ENCODE peak calls at places on chromosomes 2 and 18, in nine cellular contexts. K is lung, C is ovary, P is H1, E is bronchial epithelial cell, G is GM23338, U is HAP-1, B is HL-60, W is SJCRH30. M is an unnamed sample.

GRCh38 chr18:79494936-79495335 is 99.2 kb downstream of the NFATC1 start:
- DNase-seq in C (peak; percentile 8), K (no peak), B (no peak), G (no peak), E (no peak), U (no peak), P (no peak), W (no peak), M (no peak)

GRCh38 chr2:65656152-65656718 is 223.8 kb upstream of the SPRED2 start:
- DNase-seq in P (no peak), K (no peak), C (no peak), G (no peak), E (no peak), W (no peak), U (no peak), B (no peak), M (no peak)

GRCh38 chr2:106104332-106105062 is 89.6 kb downstream of the UXS1 start:
- DNase-seq in E (peak; percentile 61), B (peak; percentile 57), G (peak; percentile 84), C (peak; percentile 42), W (peak; percentile 78), K (peak; percentile 56), P (peak; percentile 67), U (peak; percentile 47), M (peak; percentile 61)

GRCh38 chr18:61892683-61893303 is at the start of gene RNF152:
- DNase-seq in W (no peak), C (peak; percentile 43), G (peak; percentile 71), U (peak; percentile 54), P (peak; percentile 64), E (peak; percentile 18), K (peak; percentile 36), B (no peak), M (no peak)

GRCh38 chr2:180124273-180124881 is 117.3 kb upstream of the CWC22 start:
- DNase-seq in P (no peak), W (peak; percentile 86), G (peak; percentile 70), E (peak; percentile 64), U (peak; percentile 75), K (no peak), B (peak; percentile 14), C (no peak), M (peak; percentile 52)

GRCh38 chr2:236207472-236207871 is 39.3 kb upstream of the GBX2 start:
- DNase-seq in P (peak; percentile 34), C (no peak), W (no peak), E (no peak), B (no peak), G (no peak), K (no peak), U (no peak), M (no peak)

GRCh38 chr2:229348135-229348534 is 77.0 kb upstream of the PID1 start:
- DNase-seq in W (no peak), G (no peak), E (no peak), U (no peak), P (no peak), B (no peak), C (no peak), K (no peak), M (no peak)

GRCh38 chr2:27255187-27255586 is 7.7 kb downstream of the SLC30A3 start:
- DNase-seq in P (no peak), U (no peak), K (no peak), W (no peak), C (no peak), B (no peak), G (no peak), E (no peak), M (no peak)

GRCh38 chr18:58661423-58661822 is 9.8 kb upstream of the MALT1 start:
- DNase-seq in W (no peak), P (peak; percentile 37), C (no peak), E (no peak), G (peak; percentile 24), B (no peak), K (no peak), U (no peak), M (no peak)

GRCh38 chr2:160407393-160408204 is 86.0 kb downstream of the RBMS1 start:
- DNase-seq in B (peak; percentile 63), W (peak; percentile 60), K (peak; percentile 54), G (peak; percentile 88), C (peak; percentile 72), U (peak; percentile 30), P (peak; percentile 75), E (no peak), M (no peak)

GRCh38 chr2:96152301-96153165 is 7.3 kb upstream of the DUSP2 start:
- DNase-seq in C (no peak), G (no peak), P (no peak), E (no peak), U (no peak), B (no peak), W (peak; percentile 64), K (no peak), M (no peak)

GRCh38 chr2:54041135-54041534 is 70.3 kb upstream of the PSME4 start:
- DNase-seq in P (no peak), B (no peak), U (no peak), K (no peak), G (no peak), W (no peak), C (no peak), E (peak; percentile 88), M (no peak)

GRCh38 chr2:3505771-3506170 is 13.6 kb downstream of the ADI1 start:
- DNase-seq in K (no peak), U (no peak), P (no peak), B (no peak), C (no peak), G (no peak), W (peak; percentile 93), E (no peak), M (no peak)

GRCh38 chr2:234795272-234795920 is 156.4 kb upstream of the SH3BP4 start:
- DNase-seq in G (no peak), B (no peak), U (no peak), P (no peak), W (no peak), C (no peak), E (no peak), K (no peak), M (no peak)

GRCh38 chr2:173553589-173553988 is 198.9 kb downstream of the CDCA7 start:
- DNase-seq in G (no peak), K (no peak), P (no peak), E (no peak), C (no peak), W (no peak), U (no peak), B (no peak), M (no peak)

GRCh38 chr18:61750840-61751668 is 141.8 kb downstream of the RNF152 start:
- DNase-seq in K (no peak), G (no peak), W (no peak), P (no peak), U (no peak), B (no peak), C (no peak), E (no peak), M (no peak)

GRCh38 chr2:152508446-152508845 is 173.5 kb downstream of the FMNL2 start:
- DNase-seq in K (no peak), B (no peak), E (peak; percentile 39), W (peak; percentile 50), U (peak; percentile 21), C (no peak), G (no peak), P (no peak), M (no peak)

GRCh38 chr2:39491653-39492052 is 54.6 kb upstream of the MAP4K3 start:
- DNase-seq in K (no peak), C (no peak), U (no peak), G (no peak), P (no peak), W (no peak), E (no peak), B (no peak), M (no peak)

GRCh38 chr2:19529663-19530062 is 171.2 kb upstream of the OSR1 start:
- DNase-seq in B (no peak), E (no peak), C (no peak), W (no peak), K (no peak), G (no peak), U (no peak), P (no peak), M (no peak)

GRCh38 chr18:10033038-10033437 is 119.2 kb downstream of the VAPA start:
- DNase-seq in C (no peak), K (no peak), G (no peak), W (no peak), E (no peak), B (no peak), U (no peak), P (no peak), M (no peak)
- H3K4me3 ChIP-seq in C (no peak overlapping the region), K (no peak overlapping the region), G (peak overlapping the region; percentile 53), W (no peak overlapping the region), E (no peak overlapping the region), B (no peak overlapping the region), U (no peak overlapping the region), P (peak overlapping the region; percentile 50), M (no peak overlapping the region)

GRCh38 chr2:219662566-219662965 is 35.1 kb downstream of the SLC4A3 start:
- DNase-seq in W (no peak), C (no peak), P (no peak), K (no peak), G (peak; percentile 78), U (no peak), B (no peak), E (no peak), M (no peak)
- H3K4me3 ChIP-seq in W (no peak overlapping the region), C (no peak overlapping the region), P (no peak overlapping the region), K (no peak overlapping the region), G (no peak overlapping the region), U (no peak overlapping the region), B (no peak overlapping the region), E (no peak overlapping the region), M (no peak overlapping the region)

GRCh38 chr2:113278812-113279139 is at the start of gene PAX8:
- DNase-seq in K (no peak), W (no peak), B (no peak), C (no peak), G (peak; percentile 48), E (no peak), P (no peak), U (no peak), M (no peak)

GRCh38 chr2:113278073-113278811 is 479 bp downstream of the PAX8 start:
- DNase-seq in G (peak; percentile 55), B (no peak), U (no peak), P (peak; percentile 62), K (no peak), W (no peak), E (no peak), C (no peak), M (no peak)

GRCh38 chr2:113276906-113277425 is 1.8 kb downstream of the PAX8 start:
- DNase-seq in B (no peak), K (no peak), U (no peak), W (no peak), G (peak; percentile 80), P (peak; percentile 88), E (no peak), C (no peak), M (no peak)

GRCh38 chr2:113276216-113276905 is 2.4 kb downstream of the PAX8 start:
- DNase-seq in W (no peak), B (no peak), G (peak; percentile 17), P (no peak), K (no peak), E (no peak), C (no peak), U (no peak), M (no peak)

GRCh38 chr2:113277474-113278072 is 1.1 kb downstream of the PAX8 start:
- DNase-seq in C (no peak), U (no peak), P (no peak), B (no peak), E (no peak), G (peak; percentile 60), K (no peak), W (no peak), M (no peak)
- H3K4me3 ChIP-seq in C (no peak overlapping the region), U (no peak overlapping the region), P (peak overlapping the region; percentile 65), B (no peak overlapping the region), E (no peak overlapping the region), G (peak overlapping the region; percentile 70), K (no peak overlapping the region), W (no peak overlapping the region), M (no peak overlapping the region)

GRCh38 chr2:237674731-237675276 is 47.4 kb downstream of the LRRFIP1 start:
- DNase-seq in C (peak; percentile 75), B (peak; percentile 96), E (peak; percentile 78), K (peak; percentile 89), U (no peak), P (peak; percentile 76), W (peak; percentile 90), G (peak; percentile 79), M (peak; percentile 59)
- H3K4me3 ChIP-seq in C (no peak overlapping the region), B (no peak overlapping the region), E (no peak overlapping the region), K (no peak overlapping the region), U (no peak overlapping the region), P (peak overlapping the region; percentile 27), W (peak overlapping the region; percentile 44), G (peak overlapping the region; percentile 18), M (peak overlapping the region; percentile 44)